ENCODE peak calls at places on chromosomes 7 and 10, in four cellular contexts. P, X, I and H are unnamed samples. For H3K4me1 and H3K27me3, the result is how much of the 10 kb centered on the place peaks cover.

GRCh38 chr7:76121044-76121443 is 73.1 kb downstream of the MDH2 start:
- DNase-seq in P (no peak), X (no peak), I (no peak), H (no peak)

GRCh38 chr7:156616269-156617202 is 24.0 kb upstream of the RNF32 start:
- DNase-seq in X (peak), I (no peak), P (peak), H (no peak)

GRCh38 chr10:63491558-63492316 is 26.0 kb upstream of the JMJD1C start:
- DNase-seq in X (no peak), I (peak), P (peak), H (peak)

GRCh38 chr7:1544896-1545416 is 11.0 kb downstream of the TMEM184A start:
- DNase-seq in X (no peak), P (no peak), I (no peak), H (no peak)

GRCh38 chr7:44978511-44979366 is at the start of gene MYO1G:
- DNase-seq in P (no peak), I (no peak), X (no peak), H (no peak)

GRCh38 chr10:11668847-11669610 is 57.6 kb upstream of the USP6NL start:
- DNase-seq in X (no peak), P (no peak), I (no peak), H (no peak)

GRCh38 chr10:89466599-89467035 is 52.2 kb downstream of the IFIT5 start:
- DNase-seq in I (peak), X (peak), P (peak), H (no peak)

GRCh38 chr10:71397340-71398212 is 856 bp downstream of the CDH23 start:
- DNase-seq in X (no peak), P (no peak), I (no peak), H (no peak)

GRCh38 chr10:72315611-72316385 is 38.9 kb downstream of the DNAJB12 start:
- DNase-seq in P (peak), I (peak), X (peak), H (peak)

GRCh38 chr10:69994262-69994661 is 58.4 kb upstream of the MACROH2A2 start:
- DNase-seq in X (peak), I (peak), P (peak), H (peak)

GRCh38 chr7:141585592-141586510 is 34.6 kb downstream of the AGK start:
- DNase-seq in P (peak), I (peak), X (no peak), H (no peak)

GRCh38 chr10:6755891-6756460 is 175.9 kb upstream of the PRKCQ start:
- DNase-seq in I (peak), X (peak), P (peak), H (no peak)

GRCh38 chr10:95501203-95502094 is 59.7 kb downstream of the SORBS1 start:
- DNase-seq in P (no peak), I (no peak), X (no peak), H (no peak)

GRCh38 chr7:26560857-26561256 is 269.2 kb downstream of the SNX10 start:
- DNase-seq in I (no peak), X (no peak), P (no peak), H (no peak)

GRCh38 chr7:121329460-121330052 is 756 bp downstream of the WNT16 start:
- DNase-seq in P (no peak), X (no peak), I (peak), H (no peak)

GRCh38 chr10:8057636-8058273 is 3.3 kb downstream of the GATA3 start:
- DNase-seq in P (no peak), I (peak), X (peak), H (no peak)

GRCh38 chr7:142866361-142867096 is 11.7 kb downstream of the EPHB6 start:
- DNase-seq in P (peak), X (peak), I (no peak), H (no peak)

GRCh38 chr10:116809528-116810500 is 39.5 kb upstream of the ENO4 start:
- DNase-seq in P (no peak), X (no peak), I (peak), H (no peak)

GRCh38 chr7:121994625-121995410 is 121.9 kb downstream of the PTPRZ1 start:
- DNase-seq in P (peak), I (peak), X (peak), H (peak)

GRCh38 chr10:22158426-22158825 is 59.4 kb downstream of the EBLN1 start:
- DNase-seq in I (no peak), X (peak), P (no peak), H (no peak)

GRCh38 chr10:14543904-14544210 is 213.1 kb upstream of the FRMD4A start:
- DNase-seq in P (no peak), X (no peak), I (no peak), H (no peak)

GRCh38 chr10:86815035-86815617 is 58.7 kb downstream of the BMPR1A start:
- DNase-seq in X (no peak), I (no peak), P (peak), H (no peak)

GRCh38 chr7:1236132-1236655 is 3.5 kb downstream of the UNCX start:
- DNase-seq in P (no peak), X (no peak), I (no peak), H (no peak)

GRCh38 chr10:113056030-113056429 is 106.0 kb downstream of the TCF7L2 start:
- DNase-seq in I (no peak), P (no peak), X (no peak), H (no peak)

GRCh38 chr10:113053091-113053490 is 103.0 kb downstream of the TCF7L2 start:
- DNase-seq in P (no peak), I (no peak), X (no peak), H (peak)

GRCh38 chr10:113056468-113057021 is 106.5 kb downstream of the TCF7L2 start:
- DNase-seq in I (peak), X (no peak), P (peak), H (no peak)

GRCh38 chr10:113053881-113054280 is 103.8 kb downstream of the TCF7L2 start:
- DNase-seq in I (peak), P (no peak), X (peak), H (no peak)

GRCh38 chr10:113055458-113055857 is 105.4 kb downstream of the TCF7L2 start:
- DNase-seq in I (no peak), X (no peak), P (no peak), H (no peak)
- H3K4me1 ChIP-seq in I (half or more), X (half or more), P (under half), H (under half)

GRCh38 chr7:125316451-125316850 is 386.8 kb upstream of the POT1 start:
- DNase-seq in I (peak), P (no peak), X (peak), H (no peak)
- TF ChIP-seq CTCF in I (peak), P (no peak), X (peak), H (no peak)

DNA sequence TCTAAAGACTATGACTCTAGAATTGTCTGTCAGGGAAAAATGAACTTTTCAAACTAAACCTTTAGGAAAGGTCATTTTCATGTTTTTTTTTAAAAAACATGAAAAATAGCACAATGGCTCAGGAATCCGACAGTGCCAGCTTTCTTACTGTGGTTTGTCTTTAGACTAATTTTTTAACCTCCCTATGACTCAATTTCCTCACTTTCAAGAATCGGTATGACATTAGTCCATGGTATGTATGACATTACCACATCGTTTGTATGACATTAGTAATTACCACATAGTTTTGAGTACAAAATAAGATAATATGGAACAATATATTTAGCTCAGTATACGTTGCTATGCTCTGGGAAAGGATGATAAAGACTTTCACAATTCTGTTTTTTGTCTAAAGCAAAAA is 383.2 kb downstream of the PTPRN2 start:
- DNase-seq in X (no peak), P (no peak), I (no peak), H (no peak)
- H3K27me3 ChIP-seq in X (under half), P (under half), I (under half), H (under half)

DNA sequence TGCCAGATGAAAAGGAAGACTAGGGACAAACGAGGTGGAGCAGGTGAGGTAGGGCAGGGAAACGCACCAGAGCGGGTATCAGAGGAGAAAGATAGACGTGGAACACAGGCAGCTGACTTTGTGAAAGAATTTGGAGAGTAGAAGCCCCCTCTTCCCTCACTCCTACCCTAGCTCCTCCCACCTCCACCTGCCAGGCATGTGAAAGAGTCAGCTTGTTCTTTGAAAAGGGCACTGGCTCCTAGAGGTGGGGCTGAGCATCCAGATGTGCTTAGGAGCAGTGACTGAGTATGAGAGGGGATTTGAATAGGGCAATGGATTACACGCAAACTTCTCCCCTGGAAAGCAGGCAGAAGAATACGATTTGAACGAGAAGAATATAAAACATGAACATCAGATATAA is 174.2 kb upstream of the INHBA start:
- DNase-seq in X (no peak), P (no peak), I (no peak), H (no peak)
- H3K4me1 ChIP-seq in X (under half), P (under half), I (under half), H (under half)

DNA sequence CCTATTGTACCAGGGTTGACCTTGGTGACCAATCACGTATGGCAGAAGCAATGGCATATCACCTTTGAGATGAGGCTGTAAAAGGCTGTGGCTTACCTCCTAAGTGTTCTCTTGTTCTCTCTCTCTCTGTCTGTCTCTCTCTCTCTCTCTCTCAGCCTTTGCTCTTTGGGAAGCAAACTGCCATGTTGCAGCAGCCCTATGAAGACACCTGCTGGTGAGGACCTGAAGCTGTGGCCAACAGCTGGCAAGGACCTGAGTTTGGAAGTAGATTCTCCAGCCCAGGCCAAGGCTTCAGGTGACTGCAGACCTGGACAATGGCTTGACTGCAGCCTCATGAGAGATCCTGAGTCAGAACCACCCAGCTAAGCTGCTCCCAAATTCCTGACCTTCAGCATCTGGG is 161.4 kb downstream of the GPAM start:
- DNase-seq in X (no peak), I (no peak), P (no peak), H (no peak)
- TF ChIP-seq CTCF in X (no peak), I (no peak), P (no peak), H (no peak)

DNA sequence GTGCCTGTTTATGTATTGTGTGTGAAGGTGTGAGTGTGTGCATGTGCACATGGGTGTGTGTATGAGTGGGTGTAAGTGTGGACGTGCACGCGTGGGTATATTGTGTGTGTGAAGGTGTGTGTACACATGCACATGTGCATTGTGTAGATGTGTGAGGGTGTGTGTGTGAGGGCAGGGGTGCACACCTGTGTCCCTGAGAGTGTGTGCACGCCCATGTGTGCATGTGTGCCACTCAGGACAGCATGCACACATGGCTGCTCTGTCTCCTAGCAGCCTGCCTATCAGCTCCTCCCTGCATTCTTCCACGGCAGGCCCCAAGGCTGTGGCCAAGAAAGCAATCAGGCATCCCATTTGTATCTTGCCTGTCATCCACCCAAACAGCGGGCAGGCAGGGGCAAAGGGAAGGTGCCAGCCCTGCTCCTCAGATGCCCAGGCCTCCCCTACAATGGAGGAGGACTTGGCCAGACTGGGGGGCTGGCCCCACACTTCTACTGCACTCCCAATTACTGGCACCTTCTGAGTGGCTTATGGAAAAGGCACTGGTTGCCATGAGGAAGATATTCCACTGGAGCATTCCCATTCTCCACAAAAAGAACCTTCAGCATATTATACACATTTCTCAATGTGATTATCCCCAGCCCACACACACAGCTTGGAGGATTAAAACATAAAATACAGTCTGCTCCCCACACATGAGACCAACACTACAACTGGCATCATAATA is 380.4 kb upstream of the ZMIZ1 start:
- DNase-seq in P (no peak), X (no peak), I (no peak), H (no peak)
- H3K27me3 ChIP-seq in P (under half), X (under half), I (under half), H (under half)

GRCh38 chr7:112254166-112254565 is 47.7 kb downstream of the ZNF277 start:
- DNase-seq in I (peak), X (no peak), P (no peak), H (no peak)

GRCh38 chr7:112255388-112255720 is 48.9 kb downstream of the ZNF277 start:
- DNase-seq in I (no peak), X (no peak), P (no peak), H (no peak)

GRCh38 chr7:112254709-112255387 is 48.4 kb downstream of the ZNF277 start:
- DNase-seq in X (no peak), I (no peak), P (no peak), H (no peak)

GRCh38 chr7:112260941-112261340 is 54.4 kb downstream of the ZNF277 start:
- DNase-seq in I (no peak), P (no peak), X (no peak), H (no peak)

DNA sequence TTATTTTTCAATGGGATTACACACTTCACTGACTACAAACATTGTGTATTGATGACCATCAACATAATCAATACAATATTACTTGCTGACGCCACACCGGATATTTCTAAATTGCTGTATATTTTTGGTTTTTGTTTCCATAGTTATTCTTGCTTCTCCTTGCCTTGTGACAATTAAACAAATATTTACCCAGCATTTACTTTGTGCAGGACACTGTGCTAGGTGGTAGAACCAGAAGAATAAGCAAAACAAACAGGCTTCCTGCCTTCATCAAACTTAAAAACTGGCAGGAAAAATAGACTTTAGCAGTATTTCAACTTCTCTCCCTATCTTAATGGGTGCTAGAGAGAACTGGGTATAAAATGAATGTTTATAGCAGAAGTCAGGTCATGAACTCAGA is 50.6 kb downstream of the ZNF277 start:
- DNase-seq in X (no peak), I (no peak), P (no peak), H (no peak)
- H3K4me1 ChIP-seq in X (under half), I (under half), P (under half), H (under half)

DNA sequence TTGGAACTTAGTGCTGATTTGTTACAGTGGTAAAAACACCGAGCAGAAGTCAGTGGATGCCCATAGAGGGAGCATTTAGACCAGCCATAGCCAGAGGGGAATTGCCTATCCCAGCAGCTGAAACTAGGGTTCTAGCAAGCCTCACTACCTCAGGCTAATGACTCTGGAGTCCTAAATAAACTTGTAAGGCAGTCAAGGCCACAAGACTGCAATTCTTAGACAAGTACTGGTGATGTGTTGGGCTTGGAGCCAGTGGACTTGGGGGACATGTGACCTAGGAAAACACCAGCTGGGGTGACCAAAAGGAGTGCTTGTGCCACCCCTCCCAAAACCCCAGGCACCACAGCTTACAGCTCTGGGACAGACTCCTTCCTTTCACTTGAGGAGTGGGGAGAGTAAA is 209.0 kb downstream of the MAGI2 start:
- DNase-seq in X (no peak), I (no peak), P (no peak), H (no peak)
- TF ChIP-seq CTCF in X (no peak), I (no peak), P (no peak), H (no peak)

GRCh38 chr7:35351466-35351865 is 97.6 kb upstream of the TBX20 start:
- DNase-seq in X (no peak), P (no peak), I (no peak), H (no peak)
- H3K27me3 ChIP-seq in X (under half), P (under half), I (under half), H (under half)

GRCh38 chr7:50663396-50664102 is 98.3 kb upstream of the DDC start:
- DNase-seq in I (peak), P (no peak), X (no peak), H (peak)
- H3K4me1 ChIP-seq in I (under half), P (under half), X (under half), H (half or more)